ENCODE peak calls at places on chromosome 20, in six cellular contexts. A, S, V, B, U and I are unnamed samples.

GRCh38 chr20:38162878-38163875 is 1.9 kb downstream of the TGM2 start:
- DNase-seq in A (no peak), S (no peak), V (no peak), B (no peak), U (no peak), I (no peak)

GRCh38 chr20:7770578-7770977 is 169.7 kb downstream of the HAO1 start:
- DNase-seq in A (no peak), S (no peak), V (peak; percentile 22), B (no peak), U (no peak), I (no peak)

GRCh38 chr20:51142448-51142847 is 119.5 kb upstream of the KCNG1 start:
- DNase-seq in A (no peak), S (no peak), V (no peak), B (no peak), U (no peak), I (no peak)

GRCh38 chr20:35680464-35681183 is 15.9 kb upstream of the CPNE1 start:
- DNase-seq in A (peak; percentile 19), S (no peak), V (no peak), B (no peak), U (no peak), I (peak; percentile 10)

GRCh38 chr20:37265152-37265551 is 3.5 kb upstream of the GHRH start:
- DNase-seq in A (no peak), S (no peak), V (no peak), B (no peak), U (no peak), I (no peak)

GRCh38 chr20:50762045-50762422 is 30.7 kb downstream of the PARD6B start:
- DNase-seq in A (no peak), S (peak; percentile 36), V (no peak), B (no peak), U (no peak), I (no peak)

GRCh38 chr20:48008850-48009535 is 223.7 kb upstream of the SULF2 start:
- DNase-seq in A (no peak), S (peak; percentile 3), V (no peak), B (no peak), U (no peak), I (no peak)

GRCh38 chr20:35190556-35190955 is 18.7 kb downstream of the PROCR start:
- DNase-seq in A (no peak), S (no peak), V (no peak), B (no peak), U (no peak), I (no peak)

GRCh38 chr20:4040283-4041179 is 25.2 kb upstream of the RNF24 start:
- DNase-seq in A (no peak), S (no peak), V (no peak), B (no peak), U (no peak), I (no peak)

GRCh38 chr20:32583581-32584045 is 1.5 kb downstream of the NOL4L start:
- DNase-seq in A (no peak), S (no peak), V (no peak), B (no peak), U (no peak), I (no peak)

GRCh38 chr20:12305555-12305954 is 387.9 kb downstream of the BTBD3 start:
- DNase-seq in A (no peak), S (no peak), V (no peak), B (no peak), U (no peak), I (no peak)

GRCh38 chr20:52311209-52311794 is 119.7 kb upstream of the ZFP64 start:
- DNase-seq in A (no peak), S (no peak), V (no peak), B (no peak), U (no peak), I (no peak)

GRCh38 chr20:2900845-2901592 is 27.7 kb downstream of the PTPRA start:
- DNase-seq in A (no peak), S (no peak), V (no peak), B (no peak), U (no peak), I (no peak)

GRCh38 chr20:43667341-43668132 is 623 bp downstream of the MYBL2 start:
- DNase-seq in A (no peak), S (no peak), V (no peak), B (no peak), U (no peak), I (peak; percentile 17)

GRCh38 chr20:47785321-47785899 is at the start of gene SULF2:
- DNase-seq in A (peak; percentile 86), S (no peak), V (peak; percentile 69), B (peak; percentile 76), U (no peak), I (peak; percentile 26)

GRCh38 chr20:5127204-5127858 is 523 bp downstream of the CDS2 start:
- DNase-seq in A (no peak), S (peak; percentile 56), V (peak; percentile 50), B (peak; percentile 52), U (peak; percentile 19), I (peak; percentile 62)

GRCh38 chr20:21632031-21632430 is 73.4 kb upstream of the PAX1 start:
- DNase-seq in A (no peak), S (no peak), V (no peak), B (no peak), U (no peak), I (no peak)

GRCh38 chr20:50336631-50337030 is 146.0 kb downstream of the CEBPB start:
- DNase-seq in A (no peak), S (peak; percentile 29), V (no peak), B (no peak), U (no peak), I (no peak)

GRCh38 chr20:35598476-35598875 is 17.2 kb upstream of the SPAG4 start:
- DNase-seq in A (no peak), S (no peak), V (no peak), B (no peak), U (no peak), I (no peak)

GRCh38 chr20:38497246-38497645 is 24.6 kb downstream of the RALGAPB start:
- DNase-seq in A (no peak), S (peak; percentile 55), V (no peak), B (no peak), U (no peak), I (no peak)

GRCh38 chr20:380763-381580 is 412 bp downstream of the TRIB3 start:
- DNase-seq in A (peak; percentile 70), S (peak; percentile 57), V (peak; percentile 59), B (peak; percentile 45), U (no peak), I (peak; percentile 64)

GRCh38 chr20:14921546-14921945 is 584.1 kb upstream of the FLRT3 start:
- DNase-seq in A (no peak), S (no peak), V (no peak), B (no peak), U (no peak), I (no peak)

GRCh38 chr20:50283922-50284810 is 93.5 kb downstream of the CEBPB start:
- DNase-seq in A (peak; percentile 88), S (peak; percentile 66), V (no peak), B (no peak), U (no peak), I (peak; percentile 82)

GRCh38 chr20:57894522-57894921 is 184.7 kb upstream of the PMEPA1 start:
- DNase-seq in A (no peak), S (no peak), V (no peak), B (no peak), U (no peak), I (no peak)

GRCh38 chr20:57892471-57892870 is 182.7 kb upstream of the PMEPA1 start:
- DNase-seq in A (no peak), S (no peak), V (no peak), B (no peak), U (no peak), I (no peak)

GRCh38 chr20:57895161-57895855 is 185.5 kb upstream of the PMEPA1 start:
- DNase-seq in A (no peak), S (no peak), V (no peak), B (no peak), U (no peak), I (no peak)

GRCh38 chr20:57893364-57894001 is 183.7 kb upstream of the PMEPA1 start:
- DNase-seq in A (no peak), S (no peak), V (no peak), B (no peak), U (no peak), I (no peak)

GRCh38 chr20:57894096-57894495 is 184.3 kb upstream of the PMEPA1 start:
- DNase-seq in A (no peak), S (no peak), V (no peak), B (no peak), U (no peak), I (no peak)
- H3K9me3 ChIP-seq in A (no peaks in the 10 kb centered on the region), S (no peaks in the 10 kb centered on the region), V (no peaks in the 10 kb centered on the region), B (no peaks in the 10 kb centered on the region), U (no peaks in the 10 kb centered on the region), I (no peaks in the 10 kb centered on the region)

GRCh38 chr20:63864978-63865640 is at the start of gene TPD52L2:
- DNase-seq in A (peak; percentile 100), S (peak; percentile 97), V (peak; percentile 99), B (peak; percentile 99), U (peak; percentile 98), I (peak; percentile 99)
- TF ChIP-seq POLR2A in A (peak; percentile 94), S (peak; percentile 98), V (peak; percentile 24), B (peak; percentile 72), U (peak; percentile 84), I (peak; percentile 95)

GRCh38 chr20:46364670-46365482 is 41.5 kb downstream of the ELMO2 start:
- DNase-seq in A (no peak), S (no peak), V (no peak), B (no peak), U (no peak), I (peak; percentile 89)

GRCh38 chr20:46363874-46364669 is 42.3 kb downstream of the ELMO2 start:
- DNase-seq in A (peak; percentile 88), S (peak; percentile 91), V (peak; percentile 90), B (peak; percentile 86), U (peak; percentile 69), I (peak; percentile 92)

GRCh38 chr20:46361811-46362210 is 44.6 kb downstream of the ELMO2 start:
- DNase-seq in A (no peak), S (no peak), V (no peak), B (no peak), U (no peak), I (no peak)

GRCh38 chr20:46361386-46361785 is 45.0 kb downstream of the ELMO2 start:
- DNase-seq in A (no peak), S (no peak), V (no peak), B (no peak), U (no peak), I (no peak)

GRCh38 chr20:46362931-46363872 is 43.2 kb downstream of the ELMO2 start:
- DNase-seq in A (no peak), S (no peak), V (no peak), B (no peak), U (no peak), I (no peak)
- H3K4me1 ChIP-seq in A (peaks cover 25% of the 10 kb centered on the region), S (peaks cover 2% of the 10 kb centered on the region), V (peaks cover 11% of the 10 kb centered on the region), B (peaks cover 2% of the 10 kb centered on the region), U (peaks cover 28% of the 10 kb centered on the region), I (peaks cover 46% of the 10 kb centered on the region)

GRCh38 chr20:59672576-59672975 is 68.2 kb downstream of the PHACTR3 start:
- DNase-seq in A (no peak), S (no peak), V (no peak), B (no peak), U (no peak), I (no peak)

GRCh38 chr20:59670786-59671492 is 66.6 kb downstream of the PHACTR3 start:
- DNase-seq in A (no peak), S (no peak), V (no peak), B (no peak), U (no peak), I (no peak)

GRCh38 chr20:59673288-59673997 is 69.1 kb downstream of the PHACTR3 start:
- DNase-seq in A (no peak), S (no peak), V (no peak), B (no peak), U (no peak), I (no peak)

GRCh38 chr20:59673998-59674445 is 69.7 kb downstream of the PHACTR3 start:
- DNase-seq in A (no peak), S (no peak), V (no peak), B (no peak), U (no peak), I (no peak)

GRCh38 chr20:59671661-59672471 is 67.5 kb downstream of the PHACTR3 start:
- DNase-seq in A (no peak), S (no peak), V (no peak), B (no peak), U (no peak), I (no peak)
- H3K9me3 ChIP-seq in A (no peaks in the 10 kb centered on the region), S (peaks cover 48% of the 10 kb centered on the region), V (no peaks in the 10 kb centered on the region), B (no peaks in the 10 kb centered on the region), U (no peaks in the 10 kb centered on the region), I (no peaks in the 10 kb centered on the region)